ENCODE peak calls at places on chromosomes 16 and 17, in nine cellular contexts. X, S, Q, D, O, F, P, J and M are unnamed samples.

GRCh38 chr17:77391668-77392375 is 251.1 kb downstream of the SEC14L1 start:
- DNase-seq in X (no peak), S (peak), Q (no peak), D (peak), O (peak), F (peak), P (peak), J (peak), M (no peak)

GRCh38 chr17:38925263-38925995 is at the start of gene LASP1NB:
- DNase-seq in X (no peak), S (peak), Q (peak), D (peak), O (no peak), F (peak), P (peak), J (no peak), M (no peak)

GRCh38 chr17:47978324-47978723 is 7.4 kb downstream of the CDK5RAP3 start:
- DNase-seq in X (peak), S (peak), Q (no peak), D (peak), O (no peak), F (peak), P (peak), J (no peak), M (no peak)

GRCh38 chr16:58280846-58281301 is 14.0 kb downstream of the PRSS54 start:
- DNase-seq in X (no peak), S (peak), Q (no peak), D (no peak), O (no peak), F (no peak), P (peak), J (peak), M (no peak)

GRCh38 chr16:22912654-22913053 is 98.7 kb downstream of the HS3ST2 start:
- DNase-seq in X (no peak), S (peak), Q (no peak), D (no peak), O (no peak), F (no peak), P (no peak), J (no peak), M (no peak)

GRCh38 chr16:57479422-57480126 is 6.7 kb downstream of the DOK4 start:
- DNase-seq in X (no peak), S (peak), Q (no peak), D (peak), O (no peak), F (peak), P (peak), J (peak), M (no peak)

GRCh38 chr16:70553175-70553574 is 29.6 kb downstream of the SF3B3 start:
- DNase-seq in X (no peak), S (no peak), Q (no peak), D (no peak), O (no peak), F (no peak), P (peak), J (no peak), M (no peak)

GRCh38 chr17:77746901-77747620 is 211.4 kb upstream of the TNRC6C start:
- DNase-seq in X (no peak), S (no peak), Q (peak), D (no peak), O (no peak), F (no peak), P (no peak), J (no peak), M (no peak)

GRCh38 chr17:63185420-63185819 is 219.4 kb downstream of the TANC2 start:
- DNase-seq in X (no peak), S (no peak), Q (no peak), D (no peak), O (no peak), F (no peak), P (no peak), J (no peak), M (no peak)

GRCh38 chr16:3490911-3491629 is 4.2 kb downstream of the C16orf90 start:
- DNase-seq in X (no peak), S (peak), Q (no peak), D (no peak), O (no peak), F (no peak), P (no peak), J (no peak), M (peak)
- TF ChIP-seq CTCF in X (no peak), S (peak), Q (no peak), D (no peak), O (no peak), F (no peak), P (no peak), J (no peak), M (no peak)

GRCh38 chr16:72836985-72837384 is 210.9 kb downstream of the ZFHX3 start:
- DNase-seq in X (no peak), S (peak), Q (no peak), D (no peak), O (no peak), F (no peak), P (no peak), J (no peak), M (no peak)
- TF ChIP-seq CTCF in X (no peak), S (peak), Q (no peak), D (no peak), O (no peak), F (no peak), P (no peak), J (no peak), M (peak)

GRCh38 chr17:66918896-66919295 is 45.6 kb upstream of the CACNG4 start:
- DNase-seq in X (no peak), S (no peak), Q (peak), D (no peak), O (no peak), F (no peak), P (no peak), J (no peak), M (no peak)

GRCh38 chr17:66925811-66926500 is 38.6 kb upstream of the CACNG4 start:
- DNase-seq in X (no peak), S (no peak), Q (peak), D (no peak), O (no peak), F (no peak), P (no peak), J (no peak), M (no peak)

GRCh38 chr17:66920426-66920825 is 44.1 kb upstream of the CACNG4 start:
- DNase-seq in X (no peak), S (no peak), Q (peak), D (no peak), O (no peak), F (no peak), P (no peak), J (no peak), M (no peak)

GRCh38 chr17:66920965-66921364 is 43.5 kb upstream of the CACNG4 start:
- DNase-seq in X (no peak), S (no peak), Q (peak), D (no peak), O (no peak), F (no peak), P (no peak), J (no peak), M (no peak)

DNA sequence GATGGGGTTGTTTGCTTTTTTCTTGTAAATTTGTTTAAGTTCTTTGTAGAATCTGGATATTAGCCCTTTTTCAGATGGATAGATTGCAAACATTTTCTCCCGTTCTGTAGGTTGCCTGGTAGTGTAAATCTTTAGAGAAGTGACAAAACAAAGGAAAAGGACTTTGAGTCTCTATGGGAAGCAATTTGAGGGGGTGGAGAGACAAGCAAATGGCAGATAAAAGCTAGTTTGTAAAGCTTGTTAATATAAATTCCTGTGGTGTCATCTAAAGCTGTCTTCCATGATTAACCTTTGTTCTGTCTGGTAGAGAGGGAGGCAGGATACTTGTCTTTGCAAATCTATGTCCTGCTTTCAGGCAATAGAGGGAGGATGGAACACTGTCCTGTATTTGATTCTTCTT is 40.6 kb upstream of the CACNG4 start:
- DNase-seq in X (no peak), S (no peak), Q (no peak), D (no peak), O (no peak), F (no peak), P (no peak), J (no peak), M (no peak)
- TF ChIP-seq CTCF in X (no peak), S (no peak), Q (no peak), D (no peak), O (no peak), F (no peak), P (no peak), J (no peak), M (no peak)

GRCh38 chr17:27538156-27538955 is 82.1 kb downstream of the KSR1 start:
- DNase-seq in X (no peak), S (no peak), Q (peak), D (no peak), O (no peak), F (no peak), P (peak), J (no peak), M (no peak)

GRCh38 chr17:27541326-27542023 is 85.2 kb downstream of the KSR1 start:
- DNase-seq in X (no peak), S (no peak), Q (peak), D (no peak), O (no peak), F (no peak), P (no peak), J (no peak), M (peak)

GRCh38 chr17:27540300-27541105 is 84.3 kb downstream of the KSR1 start:
- DNase-seq in X (peak), S (no peak), Q (peak), D (peak), O (peak), F (peak), P (peak), J (peak), M (peak)

GRCh38 chr17:27539152-27539551 is 82.9 kb downstream of the KSR1 start:
- DNase-seq in X (no peak), S (no peak), Q (peak), D (no peak), O (no peak), F (no peak), P (no peak), J (no peak), M (peak)

DNA sequence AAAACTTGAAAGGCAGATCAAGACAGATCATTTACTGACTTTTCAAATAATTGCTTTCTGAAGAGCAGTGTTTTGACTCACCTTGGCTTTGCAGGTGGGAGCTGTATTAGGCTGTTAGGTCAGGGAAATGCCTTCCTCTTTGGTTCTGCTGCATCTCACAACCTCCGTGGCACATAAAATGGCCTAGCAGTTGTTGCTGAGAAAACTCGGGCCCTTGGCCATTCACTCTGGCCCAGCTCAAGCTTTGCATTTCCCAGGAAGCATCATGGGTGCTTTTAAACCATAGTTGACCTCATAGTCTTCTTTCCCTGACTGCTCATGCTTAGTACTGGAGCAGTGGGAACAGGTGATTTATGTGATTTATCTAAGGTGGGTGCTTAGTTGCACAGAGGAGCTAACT is 83.5 kb downstream of the KSR1 start:
- DNase-seq in X (no peak), S (no peak), Q (no peak), D (no peak), O (no peak), F (no peak), P (no peak), J (no peak), M (no peak)
- TF ChIP-seq CTCF in X (no peak), S (no peak), Q (no peak), D (no peak), O (no peak), F (no peak), P (no peak), J (no peak), M (no peak)

GRCh38 chr17:74806334-74806733 is 30.2 kb upstream of the NAT9 start:
- DNase-seq in X (no peak), S (no peak), Q (no peak), D (no peak), O (no peak), F (no peak), P (no peak), J (no peak), M (no peak)
- TF ChIP-seq CTCF in X (no peak), S (no peak), Q (no peak), D (no peak), O (no peak), F (no peak), P (no peak), J (no peak), M (no peak)

GRCh38 chr16:90019543-90020259 is 445 bp upstream of the DBNDD1 start:
- DNase-seq in X (no peak), S (peak), Q (peak), D (peak), O (no peak), F (no peak), P (peak), J (no peak), M (no peak)
- TF ChIP-seq CTCF in X (no peak), S (peak), Q (peak), D (peak), O (no peak), F (no peak), P (peak), J (no peak), M (peak)